ENCODE peak calls at places on chromosomes 1 and 21, in nine cellular contexts. P, Y, U, B, R, S, V, H and M are unnamed samples.

GRCh38 chr1:167489581-167490340 is 28.6 kb downstream of the CD247 start:
- DNase-seq in P (no peak), Y (no peak), U (no peak), B (no peak), R (no peak), S (no peak), V (no peak), H (no peak), M (peak; percentile 89)

GRCh38 chr21:38468989-38469388 is 29.3 kb downstream of the ERG start:
- DNase-seq in P (peak; percentile 6), Y (no peak), U (no peak), B (no peak), R (no peak), S (no peak), V (no peak), H (no peak), M (no peak)

GRCh38 chr21:45919593-45919992 is 62.0 kb upstream of the COL6A1 start:
- DNase-seq in P (no peak), Y (no peak), U (no peak), B (no peak), R (no peak), S (no peak), V (no peak), H (no peak), M (no peak)

GRCh38 chr21:28856588-28857250 is 136.0 kb downstream of the LTN1 start:
- DNase-seq in P (no peak), Y (no peak), U (no peak), B (no peak), R (no peak), S (no peak), V (no peak), H (peak; percentile 5), M (no peak)

GRCh38 chr1:55347786-55348185 is 132.6 kb upstream of the USP24 start:
- DNase-seq in P (no peak), Y (no peak), U (no peak), B (no peak), R (no peak), S (no peak), V (no peak), H (peak; percentile 13), M (no peak)

GRCh38 chr1:153357076-153357852 is 390 bp upstream of the S100A9 start:
- DNase-seq in P (no peak), Y (peak; percentile 76), U (peak; percentile 94), B (peak; percentile 60), R (no peak), S (no peak), V (peak; percentile 97), H (no peak), M (no peak)

GRCh38 chr1:172003766-172004530 is 162.7 kb downstream of the DNM3 start:
- DNase-seq in P (no peak), Y (no peak), U (no peak), B (no peak), R (no peak), S (no peak), V (no peak), H (peak; percentile 40), M (no peak)

GRCh38 chr21:32328595-32328994 is 29.9 kb downstream of the MRAP start:
- DNase-seq in P (no peak), Y (no peak), U (no peak), B (no peak), R (no peak), S (no peak), V (no peak), H (peak; percentile 42), M (no peak)

GRCh38 chr21:43928230-43928607 is 63.2 kb downstream of the AGPAT3 start:
- DNase-seq in P (no peak), Y (peak; percentile 50), U (no peak), B (no peak), R (no peak), S (no peak), V (no peak), H (no peak), M (no peak)

GRCh38 chr1:22317231-22317919 is 134.3 kb upstream of the ZBTB40 start:
- DNase-seq in P (peak; percentile 56), Y (no peak), U (no peak), B (no peak), R (peak; percentile 58), S (no peak), V (no peak), H (peak; percentile 20), M (peak; percentile 34)

GRCh38 chr1:7450772-7451171 is 320.3 kb upstream of the VAMP3 start:
- DNase-seq in P (no peak), Y (no peak), U (no peak), B (no peak), R (no peak), S (no peak), V (no peak), H (no peak), M (no peak)

GRCh38 chr1:232837085-232837484 is 31.9 kb downstream of the MAP10 start:
- DNase-seq in P (peak; percentile 5), Y (no peak), U (no peak), B (no peak), R (no peak), S (no peak), V (no peak), H (no peak), M (no peak)

GRCh38 chr21:42845296-42845965 is 33.9 kb downstream of the WDR4 start:
- DNase-seq in P (no peak), Y (peak; percentile 66), U (peak; percentile 73), B (peak; percentile 22), R (no peak), S (no peak), V (no peak), H (no peak), M (no peak)

GRCh38 chr1:43427941-43428340 is 25.8 kb downstream of the HYI start:
- DNase-seq in P (no peak), Y (peak; percentile 35), U (peak; percentile 48), B (no peak), R (no peak), S (no peak), V (no peak), H (no peak), M (no peak)

GRCh38 chr1:197526736-197527371 is 248.4 kb downstream of the DENND1B start:
- DNase-seq in P (peak; percentile 1), Y (no peak), U (no peak), B (no peak), R (peak; percentile 7), S (no peak), V (no peak), H (peak; percentile 57), M (no peak)

GRCh38 chr1:47180603-47181094 is 9.2 kb downstream of the PDZK1IP1 start:
- DNase-seq in P (no peak), Y (no peak), U (peak; percentile 60), B (no peak), R (no peak), S (no peak), V (no peak), H (peak; percentile 47), M (no peak)

DNA sequence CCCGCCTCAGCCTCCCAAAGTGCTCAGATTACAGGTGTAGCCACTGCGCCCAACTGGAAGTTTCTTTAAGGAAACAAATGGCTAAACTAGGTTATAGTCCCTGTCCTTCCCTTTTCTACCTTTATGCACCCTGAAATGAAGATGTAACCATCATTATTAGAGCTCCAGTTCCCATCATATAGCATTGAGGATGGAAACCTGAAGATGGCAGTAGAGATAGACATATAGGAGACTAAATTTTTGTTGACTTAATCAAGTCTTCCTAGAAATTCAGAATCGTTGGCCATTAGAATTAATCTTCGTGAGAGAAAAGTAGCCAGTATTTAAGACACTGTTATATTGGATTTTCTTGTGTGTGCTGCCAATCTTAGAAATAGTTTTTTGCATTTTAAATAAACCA is 1016.3 kb upstream of the NCAM2 start:
- DNase-seq in P (no peak), Y (no peak), U (no peak), B (no peak), R (no peak), S (no peak), V (no peak), H (no peak), M (no peak)
- TF ChIP-seq CTCF in P (no peak), Y (no peak), U (no peak), B (no peak), R (no peak), S (no peak), V (no peak), H (no peak), M (no peak)

GRCh38 chr1:5640845-5641244 is 351.4 kb downstream of the NPHP4 start:
- DNase-seq in P (no peak), Y (no peak), U (no peak), B (no peak), R (no peak), S (no peak), V (peak; percentile 4), H (no peak), M (no peak)
- TF ChIP-seq CTCF in P (no peak), Y (no peak), U (no peak), B (no peak), R (no peak), S (no peak), V (no peak), H (no peak), M (no peak)

GRCh38 chr1:225808136-225808535 is 1.8 kb upstream of the EPHX1 start:
- DNase-seq in P (no peak), Y (no peak), U (no peak), B (no peak), R (no peak), S (no peak), V (no peak), H (no peak), M (no peak)
- TF ChIP-seq CTCF in P (no peak), Y (no peak), U (no peak), B (no peak), R (no peak), S (no peak), V (no peak), H (no peak), M (no peak)

GRCh38 chr1:227434808-227435207 is 116.5 kb upstream of the CDC42BPA start:
- DNase-seq in P (no peak), Y (no peak), U (no peak), B (no peak), R (no peak), S (no peak), V (no peak), H (no peak), M (no peak)

GRCh38 chr1:227432981-227433380 is 114.7 kb upstream of the CDC42BPA start:
- DNase-seq in P (no peak), Y (no peak), U (no peak), B (no peak), R (no peak), S (no peak), V (no peak), H (no peak), M (no peak)

GRCh38 chr1:227440167-227440566 is 121.9 kb upstream of the CDC42BPA start:
- DNase-seq in P (no peak), Y (no peak), U (no peak), B (no peak), R (no peak), S (no peak), V (no peak), H (no peak), M (no peak)

GRCh38 chr1:227433663-227434062 is 115.4 kb upstream of the CDC42BPA start:
- DNase-seq in P (no peak), Y (no peak), U (no peak), B (no peak), R (no peak), S (no peak), V (no peak), H (no peak), M (no peak)

DNA sequence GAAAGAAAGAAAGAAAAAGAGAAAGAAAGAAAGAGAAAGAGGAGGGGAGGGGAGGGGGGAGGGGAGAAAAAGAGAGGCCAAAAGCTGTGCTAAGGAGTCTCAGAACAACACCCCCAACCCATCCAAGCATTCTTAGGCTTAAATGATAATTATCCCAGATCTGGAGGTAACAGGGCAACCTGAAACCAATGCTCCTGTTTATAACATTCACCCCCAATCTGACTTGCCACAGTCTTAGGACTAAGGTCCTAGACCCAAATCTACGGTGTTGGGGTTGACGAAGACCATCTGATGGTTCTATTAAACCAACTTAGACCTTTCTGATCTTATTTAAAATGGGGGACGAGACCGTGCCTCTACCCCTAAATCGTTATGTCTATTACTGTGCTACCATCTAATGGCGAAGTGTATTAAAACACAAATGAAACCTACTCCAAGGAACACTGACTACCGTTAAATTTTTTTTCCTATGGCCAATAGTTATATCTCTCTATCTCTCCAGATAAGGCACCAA is 119.3 kb upstream of the CDC42BPA start:
- DNase-seq in P (peak; percentile 87), Y (no peak), U (no peak), B (no peak), R (peak; percentile 38), S (no peak), V (no peak), H (peak; percentile 83), M (no peak)
- TF ChIP-seq CTCF in P (peak; percentile 92), Y (peak; percentile 50), U (peak; percentile 46), B (peak; percentile 57), R (no peak), S (peak; percentile 23), V (no peak), H (peak; percentile 41), M (peak; percentile 25)